ENCODE peak calls at places on chromosomes 3 and 15, in ten cellular contexts. R, S, T, H, E, U, K, W, V and G are unnamed samples.

GRCh38 chr3:104198136-104198535 is 1168.6 kb upstream of the ALCAM start:
- DNase-seq in U (peak; percentile 5), R (no peak), E (no peak), S (no peak), K (no peak), V (no peak), H (no peak), W (no peak), T (no peak), G (no peak)

GRCh38 chr3:48592519-48593087 is 2.5 kb downstream of the COL7A1 start:
- DNase-seq in U (peak; percentile 8), K (no peak), H (no peak), S (no peak), R (peak; percentile 21), T (no peak), E (no peak), W (no peak), V (no peak), G (no peak)

GRCh38 chr15:29690765-29691475 is 131.3 kb downstream of the TJP1 start:
- DNase-seq in T (no peak), R (peak; percentile 18), H (no peak), E (peak; percentile 33), V (no peak), S (no peak), K (no peak), W (no peak), U (no peak), G (no peak)

GRCh38 chr3:152574461-152575079 is 260.4 kb upstream of the P2RY1 start:
- DNase-seq in R (peak; percentile 57), T (peak; percentile 87), H (no peak), K (peak; percentile 49), W (peak; percentile 10), S (peak; percentile 9), E (peak; percentile 31), U (peak; percentile 53), V (peak; percentile 58), G (peak; percentile 49)

GRCh38 chr3:8619548-8619947 is 25.1 kb downstream of the SSUH2 start:
- DNase-seq in U (peak; percentile 35), R (peak; percentile 16), V (no peak), W (no peak), S (no peak), H (no peak), T (no peak), E (no peak), K (no peak), G (no peak)

GRCh38 chr3:195226900-195227447 is 44.0 kb downstream of the XXYLT1 start:
- DNase-seq in R (no peak), V (no peak), H (peak; percentile 32), S (no peak), E (no peak), T (peak; percentile 1), U (no peak), W (no peak), K (no peak), G (no peak)

GRCh38 chr3:43647331-43648166 is 25.7 kb upstream of the ANO10 start:
- DNase-seq in U (peak; percentile 37), V (no peak), H (no peak), S (no peak), W (no peak), T (no peak), R (no peak), E (no peak), K (no peak), G (no peak)

GRCh38 chr3:191378142-191378541 is 47.8 kb upstream of the UTS2B start:
- DNase-seq in H (no peak), W (no peak), K (no peak), S (no peak), E (no peak), T (no peak), R (no peak), V (no peak), U (no peak), G (no peak)

GRCh38 chr15:61702224-61703120 is 357.8 kb downstream of the VPS13C start:
- DNase-seq in W (no peak), K (no peak), U (no peak), S (no peak), T (peak; percentile 46), V (peak; percentile 71), E (peak; percentile 33), H (no peak), R (no peak), G (no peak)

GRCh38 chr15:25832158-25832557 is 31.0 kb downstream of the ATP10A start:
- DNase-seq in W (no peak), U (peak; percentile 38), K (no peak), E (no peak), S (no peak), R (no peak), H (no peak), T (no peak), V (no peak), G (no peak)

GRCh38 chr3:113086506-113087461 is 96.0 kb downstream of the GTPBP8 start:
- DNase-seq in K (no peak), S (no peak), U (peak; percentile 32), H (no peak), W (no peak), T (no peak), V (no peak), E (no peak), R (no peak), G (no peak)

GRCh38 chr3:5055352-5056004 is 66.6 kb upstream of the ARL8B start:
- DNase-seq in T (peak; percentile 26), R (no peak), V (no peak), W (no peak), E (no peak), S (no peak), K (no peak), H (no peak), U (no peak), G (no peak)

GRCh38 chr15:73944161-73945099 is 18.2 kb downstream of the LOXL1 start:
- DNase-seq in E (no peak), S (no peak), U (peak; percentile 54), W (no peak), H (no peak), K (no peak), V (no peak), R (no peak), T (no peak), G (peak; percentile 69)

GRCh38 chr3:117433439-117433838 is 723.9 kb downstream of the TUSC7 start:
- DNase-seq in H (no peak), V (no peak), R (no peak), T (no peak), U (no peak), E (no peak), W (no peak), K (no peak), S (no peak), G (no peak)

GRCh38 chr3:44439499-44440295 is 37.8 kb downstream of the ZNF445 start:
- DNase-seq in U (peak; percentile 1), V (no peak), H (peak; percentile 77), E (no peak), T (peak; percentile 80), R (no peak), S (peak; percentile 81), W (peak; percentile 81), K (peak; percentile 2), G (peak; percentile 86)

GRCh38 chr3:151452346-151452745 is 8.5 kb downstream of the IGSF10 start:
- DNase-seq in W (no peak), R (no peak), H (no peak), V (no peak), K (peak; percentile 24), U (no peak), S (no peak), E (no peak), T (no peak), G (no peak)

GRCh38 chr15:63085289-63085688 is 36.4 kb upstream of the LACTB start:
- DNase-seq in H (no peak), U (no peak), V (no peak), T (no peak), K (no peak), E (no peak), W (no peak), S (no peak), R (no peak), G (no peak)

GRCh38 chr3:127590593-127591477 is at the start of gene TPRA1:
- DNase-seq in T (peak; percentile 97), V (peak; percentile 92), H (peak; percentile 92), R (peak; percentile 93), S (peak; percentile 90), U (peak; percentile 98), E (peak; percentile 99), W (peak; percentile 90), K (peak; percentile 99), G (peak; percentile 95)

GRCh38 chr3:130968231-130968630 is 58.4 kb downstream of the ASTE1 start:
- DNase-seq in W (no peak), S (no peak), V (no peak), K (no peak), U (peak; percentile 5), R (peak; percentile 4), T (no peak), E (no peak), H (no peak), G (no peak)

GRCh38 chr3:158213461-158213860 is 103.6 kb downstream of the RSRC1 start:
- DNase-seq in S (no peak), U (no peak), W (no peak), H (no peak), E (no peak), R (no peak), V (no peak), T (no peak), K (no peak), G (no peak)

GRCh38 chr3:8500208-8500961 is 1.2 kb upstream of the LMCD1 start:
- DNase-seq in T (peak; percentile 73), W (no peak), S (no peak), U (peak; percentile 91), K (no peak), H (no peak), V (no peak), R (no peak), E (no peak), G (no peak)

GRCh38 chr3:186287723-186288122 is 74.3 kb downstream of the DGKG start:
- DNase-seq in T (no peak), S (no peak), K (peak; percentile 25), W (no peak), H (no peak), E (no peak), V (no peak), U (peak; percentile 94), R (peak; percentile 72), G (no peak)

GRCh38 chr3:169241575-169241927 is 422.0 kb downstream of the MECOM start:
- DNase-seq in U (peak; percentile 66), K (no peak), W (no peak), E (no peak), V (no peak), H (no peak), R (peak; percentile 26), T (no peak), S (no peak), G (no peak)

GRCh38 chr3:14802332-14802731 is 16.4 kb upstream of the FGD5 start:
- DNase-seq in H (no peak), T (no peak), E (no peak), S (no peak), W (no peak), V (no peak), U (no peak), K (no peak), R (no peak), G (no peak)

GRCh38 chr15:92097473-92098178 is 244.1 kb downstream of the SLCO3A1 start:
- DNase-seq in V (no peak), S (peak; percentile 23), H (peak; percentile 53), E (peak; percentile 38), K (peak; percentile 61), T (peak; percentile 70), R (peak; percentile 9), W (peak; percentile 41), U (peak; percentile 58), G (no peak)

GRCh38 chr3:99712291-99712954 is 74.0 kb downstream of the COL8A1 start:
- DNase-seq in V (no peak), K (no peak), S (no peak), U (no peak), H (no peak), W (no peak), R (no peak), T (no peak), E (no peak), G (no peak)

GRCh38 chr3:159765025-159765859 is 223.4 kb upstream of the IL12A start:
- DNase-seq in W (no peak), E (peak; percentile 10), R (peak; percentile 99), U (peak; percentile 99), K (no peak), S (no peak), H (peak; percentile 84), V (peak; percentile 50), T (peak; percentile 59), G (peak; percentile 93)

GRCh38 chr15:25862469-25863066 is 559 bp downstream of the ATP10A start:
- DNase-seq in U (peak; percentile 31), T (no peak), V (no peak), W (peak; percentile 68), K (no peak), R (no peak), H (peak; percentile 64), E (no peak), S (peak; percentile 73), G (no peak)